ENCODE peak calls at places on chromosome 3, in ten cellular contexts. R is cardiac fibroblast, W is HepG2, M is GM23338, I is AG04450, Y is colonic mucosa, K is ovary, T is PC-3, X is AG10803, N is AG09309. O is an unnamed sample.

GRCh38 chr3:73801444-73801843 is 176.7 kb upstream of the PDZRN3 start:
- DNase-seq in R (peak), W (no peak), M (no peak), I (no peak), Y (no peak), K (no peak), T (no peak), X (no peak), N (no peak), O (no peak)

GRCh38 chr3:194091141-194091540 is 44.8 kb upstream of the HES1 start:
- DNase-seq in R (peak), W (no peak), M (no peak), I (no peak), Y (no peak), K (no peak), T (peak), X (peak), N (peak), O (no peak)

GRCh38 chr3:69181592-69182211 is 59.3 kb upstream of the LMOD3 start:
- DNase-seq in R (peak), W (peak), M (no peak), I (no peak), Y (no peak), K (no peak), T (peak), X (peak), N (no peak), O (peak)

GRCh38 chr3:69718832-69719231 is 20.4 kb upstream of the MITF start:
- DNase-seq in R (no peak), W (no peak), M (peak), I (no peak), Y (no peak), K (no peak), T (no peak), X (no peak), N (no peak), O (no peak)

GRCh38 chr3:195187609-195188529 is 83.1 kb downstream of the XXYLT1 start:
- DNase-seq in R (peak), W (no peak), M (peak), I (no peak), Y (no peak), K (no peak), T (no peak), X (peak), N (no peak), O (peak)

GRCh38 chr3:59191651-59192050 is 141.8 kb upstream of the CFAP20DC start:
- DNase-seq in R (no peak), W (no peak), M (no peak), I (no peak), Y (no peak), K (no peak), T (no peak), X (no peak), N (no peak), O (no peak)

GRCh38 chr3:141114816-141115458 is 63.8 kb downstream of the SPSB4 start:
- DNase-seq in R (no peak), W (peak), M (peak), I (no peak), Y (no peak), K (peak), T (peak), X (no peak), N (no peak), O (no peak)

GRCh38 chr3:2823016-2823415 is 287.2 kb downstream of the IL5RA start:
- DNase-seq in R (peak), W (no peak), M (no peak), I (no peak), Y (no peak), K (no peak), T (peak), X (no peak), N (no peak), O (peak)

GRCh38 chr3:197599089-197599765 is 43.5 kb upstream of the BDH1 start:
- DNase-seq in R (peak), W (peak), M (peak), I (peak), Y (peak), K (peak), T (peak), X (peak), N (peak), O (peak)

GRCh38 chr3:107990433-107990832 is 100.4 kb downstream of the CD47 start:
- DNase-seq in R (no peak), W (no peak), M (no peak), I (no peak), Y (no peak), K (no peak), T (no peak), X (no peak), N (no peak), O (no peak)

GRCh38 chr3:169907476-169907875 is 3.9 kb upstream of the SAMD7 start:
- DNase-seq in R (no peak), W (no peak), M (no peak), I (no peak), Y (no peak), K (no peak), T (no peak), X (no peak), N (no peak), O (no peak)

GRCh38 chr3:197030379-197031314 is 1.0 kb upstream of the MELTF start:
- DNase-seq in R (no peak), W (no peak), M (peak), I (no peak), Y (peak), K (peak), T (no peak), X (no peak), N (no peak), O (peak)

GRCh38 chr3:157920804-157921203 is 185.4 kb downstream of the SHOX2 start:
- DNase-seq in R (no peak), W (no peak), M (no peak), I (no peak), Y (no peak), K (no peak), T (no peak), X (peak), N (no peak), O (no peak)

GRCh38 chr3:62323241-62323640 is 50.1 kb downstream of the FEZF2 start:
- DNase-seq in R (no peak), W (no peak), M (no peak), I (no peak), Y (no peak), K (no peak), T (no peak), X (no peak), N (no peak), O (no peak)

GRCh38 chr3:189458536-189458935 is 172.7 kb upstream of the TP63 start:
- DNase-seq in R (no peak), W (no peak), M (no peak), I (no peak), Y (no peak), K (no peak), T (peak), X (no peak), N (no peak), O (no peak)

GRCh38 chr3:46058981-46059380 is 31.7 kb upstream of the XCR1 start:
- DNase-seq in R (no peak), W (no peak), M (no peak), I (no peak), Y (no peak), K (no peak), T (no peak), X (no peak), N (no peak), O (no peak)

GRCh38 chr3:142648950-142649349 is 52.8 kb downstream of the PLS1 start:
- DNase-seq in R (no peak), W (no peak), M (no peak), I (no peak), Y (peak), K (no peak), T (peak), X (no peak), N (no peak), O (no peak)
- H3K4me3 ChIP-seq in R (no peak), W (no peak), M (no peak), I (no peak), Y (no peak), K (no peak), T (no peak), X (no peak), N (no peak), O (no peak)

GRCh38 chr3:128495435-128495970 is 2.5 kb upstream of the GATA2 start:
- DNase-seq in R (no peak), W (no peak), M (no peak), I (no peak), Y (no peak), K (no peak), T (no peak), X (no peak), N (no peak), O (no peak)

GRCh38 chr3:128496602-128497304 is 3.8 kb upstream of the GATA2 start:
- DNase-seq in R (no peak), W (no peak), M (peak), I (no peak), Y (peak), K (peak), T (no peak), X (peak), N (no peak), O (no peak)

GRCh38 chr3:128497305-128498126 is 4.5 kb upstream of the GATA2 start:
- DNase-seq in R (peak), W (no peak), M (peak), I (no peak), Y (peak), K (peak), T (peak), X (no peak), N (no peak), O (peak)

GRCh38 chr3:128494152-128494650 is 1.2 kb upstream of the GATA2 start:
- DNase-seq in R (no peak), W (no peak), M (no peak), I (no peak), Y (no peak), K (no peak), T (no peak), X (no peak), N (no peak), O (no peak)

DNA sequence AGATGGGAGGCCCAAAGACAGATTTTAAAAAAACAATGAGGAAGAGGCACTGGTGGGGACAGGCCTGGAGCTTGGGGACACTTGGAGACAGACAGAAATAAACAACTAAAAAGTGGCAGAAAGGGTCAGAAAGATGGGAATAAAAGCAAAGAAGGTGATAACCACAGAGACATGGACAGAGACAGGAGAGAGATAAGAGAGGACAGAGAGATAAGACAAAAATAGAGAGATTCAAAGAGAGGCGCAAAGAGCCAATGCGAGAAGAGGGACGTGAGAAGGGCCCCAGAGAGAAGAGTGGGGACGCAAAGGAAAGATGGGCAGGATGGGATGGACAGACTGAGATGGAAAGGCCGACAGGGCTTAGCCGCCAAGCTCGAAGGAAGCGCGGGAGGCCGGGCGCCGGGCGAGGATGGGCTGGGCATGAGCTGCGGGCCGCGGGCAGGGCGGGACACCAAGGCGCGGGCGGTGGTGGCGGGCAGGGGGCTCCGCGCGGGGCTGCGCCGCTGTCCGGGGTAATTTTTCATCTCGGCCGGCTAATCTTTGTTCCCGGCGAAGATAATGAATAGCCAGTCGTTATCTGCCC is 3.1 kb upstream of the GATA2 start:
- DNase-seq in R (no peak), W (no peak), M (no peak), I (no peak), Y (no peak), K (no peak), T (no peak), X (no peak), N (no peak), O (no peak)
- TF ChIP-seq CTCF in R (no peak), W (no peak), M (no peak), I (no peak), Y (no peak), K (no peak), T (no peak), X (no peak), N (no peak), O (no peak)

DNA sequence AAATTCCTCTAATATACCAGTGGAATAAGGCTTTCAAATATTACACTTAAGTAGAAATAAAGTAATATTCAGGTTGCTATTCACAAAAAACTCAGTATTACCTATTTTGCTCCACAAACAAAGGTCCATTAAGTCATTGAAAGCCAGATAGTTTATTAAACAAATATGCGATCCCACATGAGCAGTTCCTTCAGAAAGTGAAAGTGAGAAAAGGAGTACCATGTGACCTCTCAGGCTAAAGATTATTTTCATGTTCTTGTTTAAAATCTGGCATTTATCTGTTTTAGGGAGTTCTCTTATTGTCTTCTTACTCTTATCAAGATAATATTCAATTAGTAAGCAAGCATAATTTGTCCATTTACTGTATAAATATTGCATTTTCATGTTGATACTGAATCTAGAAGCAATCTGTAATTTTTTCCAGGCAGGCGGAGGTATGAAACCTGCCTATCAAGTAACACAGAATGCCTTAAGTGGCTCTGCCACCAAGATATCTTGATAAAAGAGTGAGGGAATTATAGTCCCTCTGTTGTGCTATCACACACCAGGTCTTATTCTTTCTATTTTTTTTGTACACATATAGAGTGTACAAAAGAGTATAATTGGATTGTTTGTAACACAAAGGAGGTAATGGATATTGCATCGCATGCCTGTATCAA is 20.1 kb upstream of the PLSCR5 start:
- DNase-seq in R (peak), W (no peak), M (no peak), I (no peak), Y (no peak), K (no peak), T (peak), X (peak), N (no peak), O (peak)
- H3K4me3 ChIP-seq in R (no peak), W (no peak), M (no peak), I (no peak), Y (no peak), K (no peak), T (peak), X (peak), N (no peak), O (no peak)

DNA sequence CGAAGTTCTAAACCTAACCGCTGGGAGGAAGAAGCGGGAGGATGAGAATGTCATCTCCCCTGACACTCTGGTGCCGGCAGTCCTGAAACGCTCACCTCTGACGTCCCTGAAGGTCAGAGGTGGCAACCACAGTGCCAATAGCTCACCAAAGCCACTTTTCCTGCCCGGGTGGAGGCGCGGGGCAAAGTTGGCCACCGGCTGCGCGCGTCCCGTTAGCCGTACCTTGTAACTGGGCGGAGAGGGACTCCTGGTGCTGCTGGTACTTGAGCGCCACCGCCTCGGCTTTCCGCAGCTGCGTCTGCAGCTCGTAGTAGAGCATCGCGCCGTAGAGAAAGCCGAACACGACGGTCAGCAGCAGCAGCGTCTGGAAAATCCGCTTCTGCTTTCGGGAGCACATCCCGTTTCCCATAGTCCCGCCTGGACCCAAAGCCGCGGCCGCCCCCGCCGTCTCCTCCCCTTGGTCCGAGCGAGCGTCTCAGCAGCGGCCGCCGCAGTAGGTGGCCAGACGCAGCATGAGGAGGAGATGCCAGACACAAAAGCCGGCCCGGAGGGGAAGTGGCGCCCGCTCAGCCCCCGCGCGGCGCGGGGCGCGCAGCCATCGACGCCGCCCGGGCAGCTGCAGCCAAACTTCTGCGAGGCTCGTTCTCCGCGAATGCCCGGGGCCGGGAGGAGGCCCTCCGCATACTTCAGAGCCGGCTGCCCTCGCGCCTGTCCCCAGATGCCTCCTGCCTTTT is 680 bp downstream of the GOLIM4 start:
- DNase-seq in R (peak), W (peak), M (peak), I (no peak), Y (peak), K (peak), T (peak), X (peak), N (no peak), O (peak)
- TF ChIP-seq CTCF in R (peak), W (peak), M (peak), I (peak), Y (no peak), K (peak), T (peak), X (peak), N (peak), O (no peak)

DNA sequence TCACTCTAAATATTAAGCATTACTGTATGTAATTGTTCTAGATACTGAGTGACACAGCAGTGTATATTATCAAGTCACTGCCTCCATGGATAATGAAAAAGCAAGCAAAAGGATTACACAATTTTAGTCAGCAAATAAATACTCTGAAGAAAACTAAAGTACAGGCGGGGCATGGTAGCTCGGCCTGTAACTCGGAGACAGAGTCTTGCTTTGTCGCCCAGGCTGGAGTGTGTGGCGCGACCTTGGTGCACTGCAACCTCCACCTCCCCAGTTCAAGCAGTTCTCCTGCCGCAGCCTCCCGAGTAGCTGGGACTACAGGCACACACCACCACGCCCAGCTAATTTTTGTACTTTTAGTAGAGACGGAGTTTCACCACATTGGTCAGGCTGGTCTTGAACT is 32.7 kb downstream of the RBM6 start:
- DNase-seq in R (no peak), W (peak), M (no peak), I (no peak), Y (no peak), K (no peak), T (no peak), X (no peak), N (no peak), O (no peak)
- H3K4me3 ChIP-seq in R (no peak), W (no peak), M (no peak), I (no peak), Y (no peak), K (no peak), T (no peak), X (no peak), N (no peak), O (no peak)

DNA sequence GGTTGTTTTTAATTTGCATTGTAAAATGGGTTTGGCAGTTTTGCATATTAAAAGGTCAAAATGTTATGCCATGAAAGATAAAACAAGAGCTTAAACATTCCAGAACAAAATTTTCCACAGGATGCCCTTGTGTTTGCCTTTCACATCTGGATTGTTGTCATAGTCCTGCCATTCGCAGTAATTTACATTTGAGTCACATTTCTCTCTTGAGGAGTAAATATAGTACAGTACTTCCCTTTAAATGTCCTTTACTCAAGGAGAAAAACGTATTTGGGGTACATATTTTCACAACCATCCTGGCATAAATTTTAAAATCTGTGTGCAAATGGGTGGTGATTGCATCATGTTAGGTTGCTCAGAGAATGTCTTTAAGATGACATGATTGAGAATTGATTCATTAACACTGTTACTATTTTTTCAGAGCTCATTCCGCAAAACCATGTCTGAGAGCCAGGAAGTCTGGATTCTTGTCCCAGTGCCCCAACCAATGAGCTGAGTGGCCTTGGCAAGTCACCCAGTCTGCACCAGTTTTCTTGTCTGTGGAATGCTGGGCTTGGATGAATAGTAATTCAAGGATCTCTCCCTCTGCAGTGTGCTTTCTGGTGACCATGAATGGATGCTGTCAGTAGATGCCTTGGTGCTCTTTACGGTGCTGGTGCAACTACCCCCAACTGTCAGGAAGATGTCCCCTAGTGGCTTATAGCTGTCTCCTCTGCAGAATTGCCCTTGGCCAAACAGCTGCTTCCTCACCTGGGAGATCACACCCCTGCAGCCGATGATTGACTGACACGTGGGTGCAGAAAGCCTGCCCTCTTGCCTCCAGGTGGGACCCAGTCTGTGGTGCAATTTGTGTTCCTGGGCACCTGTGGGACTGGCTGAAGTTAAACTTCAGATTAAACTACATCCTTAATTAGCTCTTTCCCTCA is 43.0 kb downstream of the ABHD5 start:
- DNase-seq in R (peak), W (no peak), M (peak), I (no peak), Y (no peak), K (no peak), T (no peak), X (peak), N (no peak), O (peak)
- TF ChIP-seq CTCF in R (no peak), W (no peak), M (peak), I (no peak), Y (no peak), K (no peak), T (no peak), X (peak), N (no peak), O (no peak)

DNA sequence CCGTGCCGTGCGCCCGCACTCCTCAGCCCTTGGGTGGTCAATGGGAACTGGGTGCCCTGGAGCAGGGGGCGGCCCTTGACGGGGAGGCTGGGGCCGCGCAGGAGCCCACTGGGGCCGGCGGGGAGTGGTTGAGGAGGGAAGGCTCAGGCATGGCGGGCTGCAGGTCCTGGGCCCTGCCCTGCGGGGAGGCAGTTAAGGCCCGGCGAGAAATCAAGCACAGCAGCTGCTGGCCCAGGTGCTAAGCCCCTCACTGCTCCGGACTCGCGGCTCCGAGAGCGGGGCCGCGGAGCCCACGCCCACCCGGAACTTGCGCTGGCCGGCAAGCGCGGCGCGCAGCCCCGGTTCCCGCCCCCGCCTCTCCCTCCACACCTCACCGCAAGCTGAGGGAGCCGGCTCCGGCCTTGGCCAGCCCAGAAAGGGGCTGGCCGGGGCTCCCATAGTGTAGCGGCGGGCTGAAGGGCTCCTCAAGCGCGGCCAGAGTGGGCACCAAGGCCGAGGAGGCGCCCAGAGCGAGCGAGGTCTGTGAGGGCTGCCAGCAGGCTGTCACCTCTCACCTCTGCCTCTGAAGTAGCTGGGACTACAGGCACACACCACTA is 7.8 kb downstream of the GP9 start:
- DNase-seq in R (no peak), W (no peak), M (peak), I (no peak), Y (no peak), K (peak), T (no peak), X (no peak), N (no peak), O (no peak)
- H3K4me3 ChIP-seq in R (peak), W (no peak), M (peak), I (peak), Y (peak), K (peak), T (no peak), X (peak), N (no peak), O (peak)